ENCODE peak calls at places on chromosomes 3 and 15, in seven cellular contexts. R is HCT116, X is HepG2, Z is SK-N-SH, D is GM12878, N is K562, P is H1. Q is an unnamed sample.

GRCh38 chr3:165984589-165984988 is 147.4 kb upstream of the BCHE start:
- DNase-seq in Z (no peak), N (no peak), X (no peak), D (no peak), P (no peak), R (no peak), Q (no peak)

GRCh38 chr3:193236990-193237389 is 4.0 kb upstream of the PLAAT1 start:
- DNase-seq in Z (no peak), N (no peak), D (no peak), X (no peak), P (no peak), R (no peak), Q (no peak)

GRCh38 chr3:58111513-58112184 is 99.1 kb downstream of the DNASE1L3 start:
- DNase-seq in Z (no peak), D (peak), R (no peak), N (no peak), P (no peak), X (peak), Q (peak)

GRCh38 chr3:51722362-51722761 is 15.5 kb downstream of the GRM2 start:
- DNase-seq in D (no peak), X (no peak), R (peak), P (peak), N (no peak), Z (no peak), Q (no peak)

GRCh38 chr3:139642981-139643380 is 34.8 kb downstream of the NMNAT3 start:
- DNase-seq in R (no peak), P (no peak), D (no peak), N (no peak), Z (no peak), X (no peak), Q (no peak)

GRCh38 chr15:64246364-64247189 is 83.8 kb upstream of the PPIB start:
- DNase-seq in X (peak), P (no peak), R (peak), D (peak), Z (no peak), N (peak), Q (no peak)

GRCh38 chr3:12931273-12931905 is 90.0 kb upstream of the RPL32 start:
- DNase-seq in X (no peak), N (no peak), D (no peak), R (no peak), P (no peak), Z (no peak), Q (no peak)

GRCh38 chr15:46646476-46646875 is 1011.6 kb downstream of the SQOR start:
- DNase-seq in R (no peak), N (no peak), Z (no peak), D (no peak), X (no peak), P (no peak), Q (no peak)

GRCh38 chr3:123883111-123883510 is 1.0 kb downstream of the MYLK start:
- DNase-seq in Z (no peak), X (no peak), D (no peak), N (no peak), R (no peak), P (no peak), Q (no peak)

GRCh38 chr15:47351501-47351900 is 365.8 kb upstream of the SEMA6D start:
- DNase-seq in P (no peak), Z (no peak), D (no peak), N (no peak), X (no peak), R (no peak), Q (no peak)

GRCh38 chr15:84925906-84926305 is 41.4 kb downstream of the SLC28A1 start:
- DNase-seq in D (no peak), N (no peak), R (no peak), X (no peak), Z (no peak), P (no peak), Q (no peak)

GRCh38 chr3:74106882-74107281 is 482.1 kb upstream of the PDZRN3 start:
- DNase-seq in N (no peak), Z (no peak), D (no peak), X (no peak), P (no peak), R (no peak), Q (no peak)

DNA sequence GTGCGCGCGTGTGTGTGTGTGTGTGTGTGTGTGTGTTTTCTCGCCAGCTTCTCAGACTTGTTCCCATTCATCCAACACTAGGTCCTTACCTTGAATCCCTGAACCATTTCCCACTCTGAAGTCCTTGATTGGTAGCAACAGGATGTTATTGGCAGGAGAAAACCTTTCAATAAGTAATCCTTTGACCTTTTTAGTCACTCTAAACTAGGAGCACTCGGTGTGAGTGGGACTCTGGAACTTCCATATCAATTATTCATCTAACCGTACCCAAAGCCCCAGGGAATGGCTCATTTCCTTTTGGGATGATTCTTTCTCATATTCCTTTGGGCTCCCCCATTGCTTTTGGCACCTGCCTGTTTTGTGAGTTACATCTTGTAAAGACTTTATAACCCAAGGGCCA is 140.2 kb upstream of the SPRED1 start:
- DNase-seq in X (no peak), D (no peak), P (no peak), R (no peak), Z (no peak), N (no peak), Q (no peak)
- TF ChIP-seq JUND in X (no peak), D (no peak), P (no peak), R (no peak), Z (no peak), N (no peak), Q (no peak)

GRCh38 chr3:99118381-99118780 is 216.9 kb upstream of the DCBLD2 start:
- DNase-seq in R (no peak), Z (no peak), D (no peak), P (no peak), X (no peak), N (no peak), Q (no peak)
- TF ChIP-seq JUND in R (no peak), Z (no peak), D (no peak), P (no peak), X (no peak), N (no peak), Q (no peak)

DNA sequence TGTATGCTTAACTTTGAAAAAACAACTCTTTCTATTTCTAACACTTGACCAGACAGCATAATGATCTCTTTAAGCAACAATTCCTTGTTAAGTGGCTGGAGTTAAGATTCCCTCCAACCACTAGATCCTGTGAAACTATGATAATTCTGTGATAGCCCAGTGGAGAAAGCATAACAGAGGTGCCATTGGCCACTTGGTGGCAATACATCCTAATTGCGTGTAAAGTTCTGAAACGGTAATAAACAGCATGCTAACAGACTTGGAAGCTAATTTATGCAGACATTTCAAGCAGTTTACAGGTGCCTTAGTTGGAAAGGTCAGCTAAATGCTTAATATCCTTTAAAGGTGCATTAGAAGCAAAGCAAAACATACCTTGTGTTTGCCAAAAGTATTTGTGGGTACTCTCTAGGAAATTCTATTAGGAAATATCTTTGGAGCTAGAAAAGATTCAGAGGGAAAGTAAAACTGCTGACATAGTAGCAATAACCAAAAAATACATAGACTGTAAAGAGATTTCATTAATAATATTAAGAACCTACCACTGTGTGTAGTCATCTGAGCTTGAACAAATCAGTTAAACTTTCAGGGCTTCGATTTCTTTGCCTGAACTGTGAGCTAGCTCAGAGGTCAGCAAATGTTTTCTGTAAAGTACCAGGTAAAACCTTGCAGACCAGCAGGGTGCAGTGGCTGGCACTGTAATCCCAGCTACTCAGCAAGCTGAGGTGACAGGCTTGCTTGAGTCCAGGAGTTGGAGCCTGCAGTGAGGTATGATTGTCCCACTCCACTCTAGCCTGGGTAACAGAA is 19.0 kb upstream of the CSTA start:
- DNase-seq in Z (no peak), R (peak), X (peak), D (no peak), N (no peak), P (no peak), Q (peak)
- TF ChIP-seq JUND in Z (no peak), R (no peak), X (no peak), D (no peak), N (no peak), P (no peak), Q (no peak)

GRCh38 chr3:144045766-144046165 is 74.1 kb downstream of the DIPK2A start:
- DNase-seq in R (no peak), X (no peak), D (no peak), Z (no peak), P (no peak), N (no peak), Q (no peak)
- TF ChIP-seq JUND in R (no peak), X (no peak), D (no peak), Z (no peak), P (no peak), N (no peak), Q (no peak)

DNA sequence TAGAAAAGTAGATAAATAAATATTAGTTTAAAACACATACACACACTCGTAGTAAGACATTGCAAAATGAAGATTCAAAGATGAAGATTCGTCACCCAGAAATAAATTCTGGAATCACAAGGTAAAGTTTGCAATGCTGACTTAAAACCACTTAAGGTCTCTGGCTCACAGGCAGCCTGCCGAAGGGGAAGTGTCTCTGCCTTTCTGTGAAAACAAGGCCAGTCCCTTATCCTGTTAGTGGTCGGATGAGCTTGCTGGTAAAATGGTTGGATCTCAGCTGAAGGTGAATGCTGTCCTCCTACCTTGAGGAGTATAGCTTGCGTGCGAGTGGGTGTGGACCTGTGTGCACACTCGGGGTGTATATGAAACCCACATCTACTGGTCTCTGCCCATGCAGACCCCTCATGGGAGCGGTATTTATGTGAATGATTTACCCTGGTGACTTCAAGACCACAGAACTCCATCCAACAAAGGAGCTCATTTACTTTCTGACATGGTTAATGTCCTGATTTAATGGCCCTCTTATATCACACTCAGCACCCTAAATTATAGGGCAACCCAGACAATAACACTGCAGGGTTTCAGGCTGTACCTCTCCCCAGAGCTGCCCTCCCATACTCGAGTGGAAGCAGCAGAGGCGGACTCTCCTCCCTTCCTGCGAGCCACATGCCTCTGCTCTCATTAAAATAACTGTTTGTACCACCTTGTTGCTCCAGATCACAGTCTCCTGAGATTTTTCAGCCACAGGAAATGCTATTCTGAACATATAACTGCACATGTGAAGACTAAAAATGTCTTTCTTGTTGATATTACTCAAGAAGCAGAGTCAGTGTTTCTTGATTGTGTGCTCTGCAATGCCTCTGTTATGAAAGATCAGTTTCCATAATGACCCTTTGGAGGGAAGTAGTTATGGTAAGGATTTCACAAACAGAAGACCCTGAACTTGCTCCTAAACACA is 45.9 kb upstream of the ALDH1A3 start:
- DNase-seq in D (no peak), N (no peak), X (no peak), Z (no peak), R (no peak), P (no peak), Q (no peak)
- TF ChIP-seq JUND in D (no peak), N (no peak), X (no peak), Z (no peak), R (no peak), P (no peak), Q (no peak)

GRCh38 chr3:133504736-133505135 is 68.8 kb upstream of the CDV3 start:
- DNase-seq in P (no peak), D (no peak), R (no peak), X (no peak), Z (no peak), N (no peak), Q (no peak)

GRCh38 chr3:133509482-133509881 is 64.0 kb upstream of the CDV3 start:
- DNase-seq in P (no peak), N (no peak), D (no peak), X (no peak), Z (no peak), R (no peak), Q (no peak)

GRCh38 chr3:133503409-133503808 is 70.1 kb upstream of the CDV3 start:
- DNase-seq in R (no peak), P (no peak), N (no peak), D (no peak), X (no peak), Z (no peak), Q (no peak)

GRCh38 chr3:133505813-133506212 is 67.7 kb upstream of the CDV3 start:
- DNase-seq in X (no peak), N (no peak), R (no peak), D (no peak), Z (no peak), P (no peak), Q (no peak)

DNA sequence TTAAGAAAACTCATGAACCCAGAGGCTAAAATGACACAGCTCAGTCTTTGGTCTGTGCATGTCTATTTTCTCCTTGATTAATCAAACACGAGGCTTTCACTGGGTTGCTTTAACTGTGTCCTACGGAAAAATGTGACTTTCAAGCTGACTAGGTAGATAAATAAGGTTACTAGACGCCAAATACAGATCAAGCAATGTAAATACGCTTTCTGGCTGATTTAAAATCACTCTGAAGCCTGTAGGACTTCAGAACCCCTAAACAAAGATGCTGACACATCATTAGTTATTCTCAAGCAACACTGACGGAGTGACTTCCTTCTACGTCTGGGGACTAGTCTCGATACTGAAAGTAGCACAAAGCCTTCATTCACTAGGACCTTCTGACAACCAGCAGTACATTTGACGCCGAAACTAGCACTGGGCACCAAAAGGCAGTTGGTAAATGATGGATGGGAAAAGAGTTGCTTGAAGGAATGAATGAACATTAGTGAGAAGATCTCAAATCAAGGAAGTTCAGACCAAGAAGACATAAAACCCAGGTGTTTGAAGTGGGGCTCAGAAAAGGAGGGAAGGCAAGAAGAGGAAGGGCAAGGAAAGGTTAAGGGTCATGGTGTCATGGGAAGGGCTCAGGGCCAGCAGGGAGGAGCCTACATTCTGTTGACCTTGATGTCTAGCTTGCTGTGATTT is 67.1 kb upstream of the CDV3 start:
- DNase-seq in X (no peak), P (no peak), D (peak), N (no peak), Z (no peak), R (no peak), Q (no peak)
- TF ChIP-seq JUND in X (no peak), P (no peak), D (no peak), N (no peak), Z (no peak), R (no peak), Q (no peak)

GRCh38 chr3:5473471-5473870 is 286.0 kb downstream of the EDEM1 start:
- DNase-seq in P (no peak), D (no peak), R (no peak), X (no peak), Z (no peak), N (no peak), Q (no peak)

GRCh38 chr3:5480190-5480589 is 292.7 kb downstream of the EDEM1 start:
- DNase-seq in P (no peak), R (no peak), X (no peak), Z (no peak), D (no peak), N (no peak), Q (no peak)

GRCh38 chr3:5476403-5476802 is 288.9 kb downstream of the EDEM1 start:
- DNase-seq in D (no peak), P (no peak), X (no peak), N (no peak), Z (no peak), R (no peak), Q (no peak)

DNA sequence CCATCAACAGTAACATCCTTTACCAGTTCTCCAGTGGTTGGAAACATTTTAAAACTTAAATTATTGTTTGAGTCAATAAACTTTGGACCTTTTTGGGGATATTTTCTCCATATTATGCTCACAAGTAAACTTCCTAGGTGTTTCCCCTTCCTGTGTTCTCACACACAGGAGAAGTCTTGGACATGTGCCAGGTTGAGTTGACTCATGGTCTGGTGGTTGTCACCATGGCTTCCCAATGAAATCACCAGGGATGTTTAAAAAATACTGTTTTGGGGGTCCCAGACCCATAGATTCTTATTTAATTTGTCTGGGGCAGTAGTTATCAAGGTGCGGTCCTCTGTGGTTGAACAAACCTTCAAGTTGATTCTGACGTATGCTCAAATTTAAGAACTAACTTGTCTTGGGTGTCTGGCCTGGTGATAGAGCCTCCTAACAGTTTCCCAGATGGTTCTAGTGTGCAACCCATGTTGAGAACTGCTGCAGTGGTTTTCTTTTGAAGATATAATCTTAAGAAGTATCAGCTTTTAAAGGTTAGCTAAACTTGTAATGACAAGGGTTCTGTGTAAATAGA is 291.8 kb downstream of the EDEM1 start:
- DNase-seq in N (peak), X (no peak), D (no peak), Z (no peak), R (no peak), P (no peak), Q (peak)
- TF ChIP-seq JUND in N (peak), X (no peak), D (no peak), Z (no peak), R (no peak), P (no peak), Q (no peak)